ENCODE peak calls at places on chromosome 14, in six cellular contexts. Y, S, J, C, W and V are unnamed samples.

GRCh38 chr14:81269100-81269978 is 48.6 kb upstream of the GTF2A1 start:
- DNase-seq in Y (no peak), S (no peak), J (peak; percentile 74), C (peak; percentile 79), W (no peak), V (no peak)

GRCh38 chr14:95197498-95198010 is 40.2 kb upstream of the DICER1 start:
- DNase-seq in Y (no peak), S (peak; percentile 49), J (no peak), C (no peak), W (no peak), V (no peak)

GRCh38 chr14:31752867-31753661 is 191.9 kb downstream of the NUBPL start:
- DNase-seq in Y (no peak), S (no peak), J (no peak), C (no peak), W (no peak), V (no peak)

GRCh38 chr14:106729551-106729950 is 1203.2 kb downstream of the TMEM121 start:
- DNase-seq in Y (no peak), S (no peak), J (no peak), C (no peak), W (no peak), V (no peak)

GRCh38 chr14:39090548-39091111 is 12.4 kb downstream of the SEC23A start:
- DNase-seq in Y (no peak), S (no peak), J (no peak), C (no peak), W (no peak), V (no peak)

GRCh38 chr14:29403091-29403490 is 524.6 kb downstream of the PRKD1 start:
- DNase-seq in Y (no peak), S (no peak), J (no peak), C (no peak), W (no peak), V (no peak)

GRCh38 chr14:92652413-92653151 is 95.8 kb downstream of the LGMN start:
- DNase-seq in Y (no peak), S (no peak), J (no peak), C (no peak), W (no peak), V (no peak)

GRCh38 chr14:68655961-68656360 is 136.9 kb downstream of the ZFP36L1 start:
- DNase-seq in Y (no peak), S (no peak), J (no peak), C (no peak), W (no peak), V (peak; percentile 48)

GRCh38 chr14:65359503-65359902 is 53.0 kb upstream of the FUT8 start:
- DNase-seq in Y (no peak), S (no peak), J (no peak), C (peak; percentile 66), W (no peak), V (no peak)

GRCh38 chr14:86038401-86038985 is 508.5 kb downstream of the FLRT2 start:
- DNase-seq in Y (peak; percentile 14), S (peak; percentile 33), J (peak; percentile 22), C (peak; percentile 76), W (peak; percentile 11), V (no peak)

GRCh38 chr14:64823305-64823985 is 56.3 kb downstream of the SPTB start:
- DNase-seq in Y (peak; percentile 83), S (peak; percentile 84), J (peak; percentile 90), C (peak; percentile 76), W (peak; percentile 78), V (peak; percentile 68)

GRCh38 chr14:44149597-44149996 is 357.5 kb downstream of the FSCB start:
- DNase-seq in Y (no peak), S (no peak), J (no peak), C (peak; percentile 60), W (no peak), V (no peak)

GRCh38 chr14:36506732-36507614 is 13.1 kb downstream of the NKX2-1 start:
- DNase-seq in Y (no peak), S (peak; percentile 28), J (peak; percentile 7), C (no peak), W (no peak), V (no peak)

GRCh38 chr14:101174522-101174838 is 271.0 kb upstream of the RTL1 start:
- DNase-seq in Y (no peak), S (peak; percentile 47), J (no peak), C (no peak), W (no peak), V (no peak)

GRCh38 chr14:75280831-75281690 is 2.4 kb downstream of the FOS start:
- DNase-seq in Y (no peak), S (no peak), J (no peak), C (peak; percentile 70), W (peak; percentile 58), V (peak; percentile 59)

GRCh38 chr14:69266572-69267345 is 6.8 kb downstream of the GALNT16 start:
- DNase-seq in Y (no peak), S (no peak), J (no peak), C (no peak), W (no peak), V (no peak)

GRCh38 chr14:51209457-51209856 is 30.6 kb upstream of the TMX1 start:
- DNase-seq in Y (no peak), S (no peak), J (no peak), C (no peak), W (no peak), V (no peak)

GRCh38 chr14:64641760-64642159 is 62.5 kb upstream of the PLEKHG3 start:
- DNase-seq in Y (no peak), S (no peak), J (no peak), C (no peak), W (no peak), V (no peak)

GRCh38 chr14:97634786-97635185 is 837.6 kb downstream of the VRK1 start:
- DNase-seq in Y (no peak), S (no peak), J (no peak), C (no peak), W (no peak), V (no peak)

GRCh38 chr14:33014710-33015109 is 76.0 kb downstream of the NPAS3 start:
- DNase-seq in Y (no peak), S (no peak), J (no peak), C (no peak), W (no peak), V (no peak)

GRCh38 chr14:97459180-97459579 is 662.0 kb downstream of the VRK1 start:
- DNase-seq in Y (no peak), S (no peak), J (no peak), C (no peak), W (no peak), V (no peak)

GRCh38 chr14:42224053-42224888 is 617.6 kb downstream of the LRFN5 start:
- DNase-seq in Y (peak; percentile 24), S (no peak), J (peak; percentile 13), C (peak; percentile 78), W (peak; percentile 42), V (peak; percentile 67)

GRCh38 chr14:22158560-22158959 is 430.5 kb downstream of the DAD1 start:
- DNase-seq in Y (no peak), S (no peak), J (no peak), C (no peak), W (no peak), V (no peak)

GRCh38 chr14:22159049-22159448 is 430.0 kb downstream of the DAD1 start:
- DNase-seq in Y (no peak), S (no peak), J (no peak), C (no peak), W (no peak), V (no peak)

GRCh38 chr14:22164616-22165015 is 424.4 kb downstream of the DAD1 start:
- DNase-seq in Y (no peak), S (no peak), J (no peak), C (no peak), W (no peak), V (no peak)

GRCh38 chr14:22159968-22160367 is 429.1 kb downstream of the DAD1 start:
- DNase-seq in Y (no peak), S (no peak), J (no peak), C (no peak), W (peak; percentile 19), V (no peak)

GRCh38 chr14:22163051-22163450 is 426.0 kb downstream of the DAD1 start:
- DNase-seq in Y (no peak), S (no peak), J (no peak), C (no peak), W (no peak), V (no peak)
- TF ChIP-seq CTCF in Y (no peak), S (no peak), J (peak; percentile 29), C (no peak), W (peak; percentile 40), V (no peak)

DNA sequence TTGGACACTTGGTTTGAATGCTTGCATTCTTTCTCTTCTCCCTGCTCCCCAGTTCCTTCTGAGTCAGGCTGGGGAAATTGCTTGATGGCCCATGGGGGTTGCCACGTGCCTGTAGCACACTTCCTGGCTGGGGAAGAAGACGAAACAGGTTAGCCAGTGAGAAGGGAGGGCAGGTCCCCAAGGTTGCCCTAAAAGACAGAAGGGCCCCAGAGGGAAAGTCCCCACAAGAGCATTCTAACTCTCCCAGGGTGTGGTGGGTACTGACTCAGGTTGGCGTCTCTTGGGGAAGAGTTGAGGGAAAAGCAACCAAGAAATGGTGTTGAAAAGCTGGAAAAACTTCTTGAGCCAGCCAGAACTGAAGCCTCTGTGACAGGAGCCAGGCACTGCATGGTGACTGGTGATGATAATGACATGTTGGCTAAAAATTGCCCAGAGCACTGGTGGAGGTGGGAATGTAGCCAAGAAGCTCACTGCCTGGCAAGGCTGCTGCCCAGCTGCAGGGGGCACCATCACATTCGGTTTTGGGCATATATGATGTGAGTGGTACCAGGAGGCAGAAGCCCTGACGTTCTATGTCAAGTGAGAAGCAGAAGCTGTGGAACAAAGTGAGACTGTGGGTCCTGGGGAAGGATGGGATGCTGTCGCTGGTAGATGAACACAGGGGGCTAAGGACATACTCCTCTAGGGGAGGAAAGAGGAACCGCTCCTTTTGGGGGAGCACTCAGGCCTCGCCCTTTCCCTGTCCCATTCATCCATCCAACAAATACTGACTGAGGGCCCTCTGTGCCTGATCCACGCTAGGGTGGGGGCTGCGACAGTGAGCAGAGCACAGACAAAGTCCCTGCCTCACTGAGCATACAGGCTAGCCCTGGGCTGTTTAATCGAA is 8.1 kb upstream of the RABGGTA start:
- DNase-seq in Y (no peak), S (peak; percentile 42), J (peak; percentile 50), C (no peak), W (no peak), V (no peak)
- TF ChIP-seq CTCF in Y (no peak), S (no peak), J (peak; percentile 11), C (peak; percentile 5), W (no peak), V (peak; percentile 57)

DNA sequence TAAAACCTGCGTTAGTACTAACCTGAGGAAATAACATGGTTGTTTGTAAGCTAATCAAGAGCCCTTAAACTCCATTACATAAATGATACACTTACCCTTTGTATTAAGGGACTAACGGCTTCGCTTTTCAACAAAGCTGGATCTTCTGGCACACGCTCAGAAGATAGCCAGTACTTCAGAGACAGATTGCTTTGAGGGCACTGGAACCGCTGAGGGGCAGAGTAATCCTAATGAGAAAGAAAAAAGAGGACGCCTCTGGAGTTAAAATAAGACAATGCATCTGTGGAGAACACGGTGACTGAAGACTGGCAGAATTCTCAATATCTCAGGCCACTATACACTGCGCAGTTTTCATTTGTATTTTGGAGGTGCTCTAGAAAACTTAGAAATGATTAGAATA is 1.5 kb upstream of the KTN1 start:
- DNase-seq in Y (no peak), S (no peak), J (no peak), C (no peak), W (no peak), V (no peak)
- TF ChIP-seq CTCF in Y (no peak), S (no peak), J (no peak), C (no peak), W (no peak), V (no peak)

GRCh38 chr14:96225745-96226151 is 21.1 kb downstream of the BDKRB2 start:
- DNase-seq in Y (peak; percentile 32), S (no peak), J (no peak), C (peak; percentile 31), W (peak; percentile 76), V (no peak)
- TF ChIP-seq CTCF in Y (no peak), S (no peak), J (no peak), C (peak; percentile 19), W (no peak), V (no peak)